ENCODE peak calls at places on chromosomes 12 and 14, in six cellular contexts. Y is PC-3; E is AG10803; S is mucosa of descending colon; Q is OCI-LY7; Z is naive thymus-derived CD4-positive, alpha-beta T cell. H is an unnamed sample.

GRCh38 chr12:17284873-17285272 is 678.9 kb upstream of the LMO3 start:
- DNase-seq in E (no peak), Q (no peak), Z (no peak), Y (no peak), S (no peak), H (no peak)

GRCh38 chr14:58747181-58747580 is 109.4 kb downstream of the DACT1 start:
- DNase-seq in E (peak), Y (peak), Z (no peak), S (peak), Q (no peak), H (no peak)

GRCh38 chr14:72962829-72963312 is 36.6 kb downstream of the DCAF4 start:
- DNase-seq in Y (peak), Q (no peak), E (peak), S (no peak), Z (no peak), H (no peak)

GRCh38 chr12:30874455-30875313 is 51.9 kb upstream of the TSPAN11 start:
- DNase-seq in Q (no peak), E (no peak), Y (no peak), S (no peak), Z (no peak), H (no peak)

GRCh38 chr14:50647753-50648152 is 20.4 kb downstream of the SAV1 start:
- DNase-seq in Y (peak), Z (no peak), Q (no peak), S (no peak), E (peak), H (no peak)

GRCh38 chr14:34937442-34937841 is 45.4 kb upstream of the SRP54 start:
- DNase-seq in Y (no peak), Z (no peak), Q (no peak), S (no peak), E (no peak), H (no peak)

GRCh38 chr12:92509156-92509758 is 193.5 kb upstream of the PLEKHG7 start:
- DNase-seq in E (peak), Y (peak), Q (no peak), Z (no peak), S (no peak), H (no peak)

GRCh38 chr14:23121401-23121800 is 2.3 kb upstream of the CEBPE start:
- DNase-seq in E (peak), Y (peak), Z (no peak), S (no peak), Q (peak), H (peak)

GRCh38 chr12:47938093-47938492 is 25.3 kb upstream of the TMEM106C start:
- DNase-seq in E (peak), Y (peak), Z (no peak), Q (no peak), S (no peak), H (no peak)

GRCh38 chr12:16454481-16454880 is 107.0 kb downstream of the MGST1 start:
- DNase-seq in Z (no peak), Q (no peak), S (no peak), E (peak), Y (no peak), H (no peak)

GRCh38 chr12:25155031-25155576 is 39.9 kb downstream of the DNAI7 start:
- DNase-seq in S (no peak), Q (peak), Y (peak), Z (peak), E (peak), H (peak)

GRCh38 chr12:76277480-76277879 is 70.7 kb downstream of the BBS10 start:
- DNase-seq in Z (no peak), S (no peak), E (peak), Y (peak), Q (no peak), H (no peak)

GRCh38 chr12:6520186-6520585 is 14.1 kb upstream of the GAPDH start:
- DNase-seq in Y (no peak), Z (no peak), S (no peak), E (no peak), Q (no peak), H (no peak)
- H3K4me3 ChIP-seq in Y (no peak), Z (no peak), S (no peak), E (no peak), Q (no peak), H (no peak)

GRCh38 chr12:57487055-57487596 is 742 bp upstream of the MARS1 start:
- DNase-seq in S (no peak), Q (no peak), Y (no peak), Z (no peak), E (no peak), H (no peak)
- H3K4me3 ChIP-seq in S (no peak), Q (no peak), Y (peak), Z (no peak), E (no peak), H (peak)

GRCh38 chr12:107557589-107558100 is 128.0 kb upstream of the PWP1 start:
- DNase-seq in Z (no peak), Y (no peak), S (no peak), Q (no peak), E (no peak), H (no peak)
- H3K4me3 ChIP-seq in Z (no peak), Y (no peak), S (no peak), Q (no peak), E (no peak), H (no peak)

GRCh38 chr12:53981652-53982565 is 3.0 kb upstream of the HOXC10 start:
- DNase-seq in Z (no peak), S (no peak), Q (no peak), Y (no peak), E (peak), H (no peak)
- H3K4me3 ChIP-seq in Z (no peak), S (no peak), Q (no peak), Y (no peak), E (peak), H (no peak)

DNA sequence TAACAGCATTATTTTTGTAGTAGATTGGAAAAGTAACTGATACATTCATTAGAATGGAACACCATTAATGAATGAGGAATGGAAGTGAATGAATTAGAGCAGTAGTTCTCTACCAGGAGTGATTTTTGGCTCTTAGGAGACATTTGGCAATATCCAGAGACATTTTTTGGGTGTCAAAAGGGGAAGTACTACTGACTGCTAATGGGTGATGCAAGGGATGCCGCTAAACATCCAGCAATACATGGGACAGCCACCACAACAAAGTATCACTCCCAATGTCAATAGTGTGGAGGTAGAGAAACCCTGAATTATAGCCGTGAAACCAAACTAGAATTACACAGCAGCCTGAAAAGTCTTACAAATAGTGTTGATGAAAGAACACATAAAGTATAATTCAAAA is 1.5 kb downstream of the CHURC1 start:
- DNase-seq in Z (no peak), Q (peak), Y (no peak), E (peak), S (no peak), H (no peak)
- H3K4me3 ChIP-seq in Z (peak), Q (peak), Y (peak), E (no peak), S (no peak), H (peak)